ENCODE peak calls at places on chromosomes 13 and 19, in five cellular contexts. E is renal cortical epithelial cell, Z is fibroblast of lung, B is SW 1271, W is NCI-H69. F is an unnamed sample.

GRCh38 chr19:45569619-45570421 is 14.8 kb downstream of the OPA3 start:
- DNase-seq in E (peak), Z (peak), B (peak), W (peak), F (no peak)

GRCh38 chr13:75870397-75870801 is 234.3 kb downstream of the LMO7 start:
- DNase-seq in E (no peak), Z (no peak), B (peak), W (peak), F (no peak)

GRCh38 chr19:2051771-2052704 is 994 bp upstream of the MKNK2 start:
- DNase-seq in E (no peak), Z (no peak), B (no peak), W (peak), F (no peak)

GRCh38 chr19:47142779-47143178 is 12.1 kb downstream of the SAE1 start:
- DNase-seq in E (no peak), Z (no peak), B (no peak), W (no peak), F (no peak)

GRCh38 chr19:41903161-41903953 is 20.4 kb downstream of the ARHGEF1 start:
- DNase-seq in E (no peak), Z (no peak), B (no peak), W (no peak), F (no peak)

GRCh38 chr13:113209880-113210421 is 538 bp downstream of the CUL4A start:
- DNase-seq in E (peak), Z (peak), B (peak), W (peak), F (no peak)

GRCh38 chr19:23203841-23204344 is 46.3 kb downstream of the ZNF724 start:
- DNase-seq in E (no peak), Z (peak), B (no peak), W (no peak), F (no peak)

GRCh38 chr19:55146648-55147218 is 2.3 kb downstream of the TNNT1 start:
- DNase-seq in E (no peak), Z (no peak), B (peak), W (peak), F (no peak)

GRCh38 chr19:50266896-50267295 is 62.3 kb downstream of the KCNC3 start:
- DNase-seq in E (no peak), Z (no peak), B (no peak), W (peak), F (no peak)

GRCh38 chr13:47420568-47420967 is 523.7 kb upstream of the HTR2A start:
- DNase-seq in E (peak), Z (peak), B (no peak), W (no peak), F (no peak)

GRCh38 chr13:42532561-42533335 is 41.2 kb upstream of the TNFSF11 start:
- DNase-seq in E (no peak), Z (no peak), B (no peak), W (no peak), F (peak)

GRCh38 chr19:49823472-49823871 is 5.4 kb downstream of the MED25 start:
- DNase-seq in E (no peak), Z (no peak), B (no peak), W (peak), F (no peak)

GRCh38 chr19:32067686-32068085 is 277.7 kb upstream of the ZNF507 start:
- DNase-seq in E (no peak), Z (no peak), B (no peak), W (no peak), F (no peak)

GRCh38 chr13:50463662-50464061 is 379.8 kb downstream of the DLEU7 start:
- DNase-seq in E (no peak), Z (no peak), B (no peak), W (no peak), F (no peak)

GRCh38 chr19:37979547-37980082 is 72.6 kb downstream of the SIPA1L3 start:
- DNase-seq in E (peak), Z (peak), B (no peak), W (peak), F (peak)

GRCh38 chr19:4744451-4745170 is 21.0 kb upstream of the DPP9 start:
- DNase-seq in E (peak), Z (peak), B (peak), W (peak), F (no peak)

GRCh38 chr13:74206855-74207254 is 72.7 kb upstream of the KLF12 start:
- DNase-seq in E (no peak), Z (no peak), B (no peak), W (no peak), F (no peak)

GRCh38 chr19:11233073-11233472 is 6.3 kb upstream of the ANGPTL8 start:
- DNase-seq in E (no peak), Z (no peak), B (no peak), W (no peak), F (no peak)

GRCh38 chr13:50523307-50523706 is 320.2 kb downstream of the DLEU7 start:
- DNase-seq in E (no peak), Z (no peak), B (no peak), W (no peak), F (no peak)

GRCh38 chr19:46717716-46718143 is 816 bp upstream of the PRKD2 start:
- DNase-seq in E (no peak), Z (no peak), B (no peak), W (peak), F (no peak)

GRCh38 chr19:31073485-31074221 is 275.6 kb downstream of the TSHZ3 start:
- DNase-seq in E (no peak), Z (no peak), B (no peak), W (no peak), F (no peak)

GRCh38 chr19:52170863-52171320 is 529 bp downstream of the ZNF836 start:
- DNase-seq in E (no peak), Z (no peak), B (no peak), W (peak), F (no peak)

GRCh38 chr13:52809310-52809769 is 39.1 kb downstream of the PCDH8 start:
- DNase-seq in E (peak), Z (peak), B (peak), W (peak), F (no peak)

GRCh38 chr19:57623091-57623490 is 9.0 kb downstream of the ZNF134 start:
- DNase-seq in E (no peak), Z (no peak), B (no peak), W (no peak), F (no peak)

GRCh38 chr19:8108560-8109445 is 40.6 kb downstream of the FBN3 start:
- DNase-seq in E (no peak), Z (no peak), B (no peak), W (no peak), F (no peak)

GRCh38 chr13:100409132-100409531 is 179.5 kb downstream of the GGACT start:
- DNase-seq in E (no peak), Z (no peak), B (no peak), W (peak), F (no peak)

GRCh38 chr19:13684021-13684420 is 80.3 kb upstream of the MRI1 start:
- DNase-seq in E (no peak), Z (no peak), B (no peak), W (peak), F (no peak)

GRCh38 chr13:89982406-89983085 is 1364.9 kb upstream of the MIR17HG start:
- DNase-seq in E (peak), Z (peak), B (no peak), W (no peak), F (no peak)

GRCh38 chr13:101018720-101019119 is 344.1 kb upstream of the TMTC4 start:
- DNase-seq in E (peak), Z (peak), B (peak), W (no peak), F (no peak)

GRCh38 chr19:37718357-37718756 is 1.2 kb downstream of the ZNF607 start:
- DNase-seq in E (no peak), Z (no peak), B (no peak), W (peak), F (no peak)

GRCh38 chr13:77988355-77988754 is 69.7 kb upstream of the EDNRB start:
- DNase-seq in E (no peak), Z (no peak), B (no peak), W (no peak), F (no peak)

GRCh38 chr19:45973564-45974338 is at the start of gene NOVA2:
- DNase-seq in E (no peak), Z (peak), B (peak), W (peak), F (no peak)

GRCh38 chr19:45876411-45877197 is 9.3 kb downstream of the IRF2BP1 start:
- DNase-seq in E (no peak), Z (peak), B (no peak), W (no peak), F (no peak)

F was measured in GM12864.